ENCODE peak calls at places on chromosomes 1 and 21, in four cellular contexts. U, S, L and W are unnamed samples.

GRCh38 chr1:204733869-204734596 is 48.5 kb upstream of the LRRN2 start:
- ATAC-seq in U (no peak), L (no peak), S (no peak), W (no peak)

GRCh38 chr1:212608956-212609700 is 567 bp downstream of the ATF3 start:
- ATAC-seq in U (peak; percentile 39), S (peak; percentile 24), L (peak; percentile 63), W (peak; percentile 14)

GRCh38 chr1:243315933-243316332 is 60.1 kb downstream of the SDCCAG8 start:
- ATAC-seq in U (no peak), S (no peak), L (no peak), W (no peak)

GRCh38 chr21:45508607-45509565 is 33.4 kb downstream of the SLC19A1 start:
- ATAC-seq in S (no peak), L (peak; percentile 44), U (no peak), W (no peak)

GRCh38 chr21:14878971-14879370 is 185.8 kb downstream of the NRIP1 start:
- ATAC-seq in U (no peak), L (peak; percentile 73), S (no peak), W (no peak)

GRCh38 chr1:236627717-236628116 is 23.4 kb upstream of the HEATR1 start:
- ATAC-seq in S (no peak), U (no peak), L (no peak), W (no peak)

GRCh38 chr21:34992736-34993135 is 56.4 kb downstream of the RUNX1 start:
- ATAC-seq in L (no peak), U (no peak), S (no peak), W (no peak)

GRCh38 chr1:38102576-38102975 is 56.0 kb upstream of the POU3F1 start:
- ATAC-seq in L (no peak), S (no peak), U (no peak), W (no peak)

DNA sequence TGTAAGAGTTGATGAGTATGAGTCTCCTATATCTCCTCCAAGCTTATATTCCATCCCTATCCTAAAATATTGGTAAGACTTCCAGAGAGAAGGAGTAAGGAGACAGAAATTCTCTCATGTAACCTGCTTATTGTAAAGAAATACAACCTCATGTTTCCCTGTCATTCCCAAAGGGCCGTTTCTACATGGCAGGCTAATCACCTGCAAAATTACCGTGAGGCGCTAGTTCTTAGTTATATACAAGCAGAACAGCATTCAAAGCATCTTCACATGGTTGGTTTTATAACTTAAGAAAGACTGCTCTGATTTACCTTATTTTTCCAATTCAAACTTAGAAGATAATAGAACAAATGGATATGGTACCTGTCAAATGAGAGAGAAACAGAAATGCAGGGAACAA is 42.9 kb downstream of the DAB1 start:
- ATAC-seq in L (no peak), U (no peak), S (no peak), W (no peak)
- TF ChIP-seq EP300 in L (no peak), U (no peak), S (no peak), W (no peak)

DNA sequence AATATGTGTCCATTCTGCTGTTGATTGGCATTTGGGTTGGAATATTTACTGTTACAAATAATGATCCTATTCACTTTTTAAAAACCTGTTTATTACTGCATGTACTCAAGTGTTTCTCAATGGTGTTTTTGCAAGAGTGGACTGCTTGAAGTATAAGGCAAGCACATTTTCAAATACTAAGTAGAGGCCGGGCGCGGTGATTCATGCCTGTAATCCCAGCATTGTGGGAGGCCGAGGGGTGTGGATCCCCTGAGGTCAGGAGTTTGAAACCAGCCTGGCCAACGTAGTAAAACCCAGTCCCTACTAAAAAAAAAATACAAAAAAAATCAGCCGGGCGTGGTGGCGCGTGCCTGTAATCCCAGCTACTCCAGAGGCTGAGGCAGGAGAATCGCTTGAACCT is 276.9 kb upstream of the ADGRL4 start:
- ATAC-seq in S (no peak), U (no peak), L (no peak), W (no peak)
- TF ChIP-seq EP300 in S (no peak), U (no peak), L (no peak), W (no peak)

GRCh38 chr21:36427502-36427901 is 42.3 kb downstream of the CHAF1B start:
- ATAC-seq in U (no peak), L (no peak), S (no peak), W (no peak)

GRCh38 chr21:36428789-36429671 is 43.8 kb downstream of the CHAF1B start:
- ATAC-seq in L (no peak), S (no peak), U (peak; percentile 10), W (no peak)

GRCh38 chr21:36430841-36431240 is 45.6 kb downstream of the CHAF1B start:
- ATAC-seq in U (no peak), S (no peak), L (no peak), W (no peak)

GRCh38 chr21:36431252-36431651 is 46.1 kb downstream of the CHAF1B start:
- ATAC-seq in S (no peak), L (no peak), U (no peak), W (no peak)

DNA sequence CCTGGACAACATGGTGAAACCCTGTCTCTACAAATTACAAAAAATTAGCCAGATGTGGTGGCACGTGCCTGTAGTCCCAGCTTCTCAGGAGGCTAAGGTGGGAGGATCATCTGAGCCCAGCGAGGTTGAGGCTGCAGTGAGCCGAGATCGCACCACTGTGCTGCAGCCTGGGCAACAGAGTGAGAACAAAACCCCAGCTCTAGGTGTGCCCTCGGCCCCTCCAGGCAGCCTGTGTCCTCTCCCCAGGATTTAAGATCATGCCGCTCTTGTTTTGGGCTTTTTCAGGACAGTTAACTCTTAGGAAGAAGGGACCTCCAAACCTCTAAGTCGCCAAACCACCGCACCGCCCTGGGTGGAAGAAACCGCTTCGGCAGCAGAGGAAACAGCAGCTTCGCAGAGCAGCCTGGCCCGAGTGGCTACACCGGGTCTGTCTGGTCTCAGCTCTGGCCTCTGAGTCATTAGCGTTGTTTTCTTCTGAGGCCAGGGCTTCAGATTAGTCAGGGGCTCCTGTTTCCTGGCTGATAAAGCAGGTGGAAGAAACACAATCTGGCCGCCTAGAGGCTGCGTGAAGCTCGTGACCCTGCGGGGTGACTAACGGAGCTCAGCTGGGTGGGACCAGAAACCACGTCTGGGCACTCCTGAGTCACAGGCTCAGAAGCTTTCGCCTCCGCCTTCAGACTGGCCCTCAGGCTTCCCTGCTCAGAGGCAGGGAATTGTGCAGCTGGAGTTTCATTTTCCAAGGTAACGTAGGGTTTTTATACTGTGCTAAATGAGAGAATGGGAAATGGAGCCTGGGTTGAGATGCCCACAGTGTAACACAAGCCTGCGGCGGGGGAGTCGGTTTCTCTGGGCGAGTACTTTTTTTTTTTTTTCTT is 44.7 kb downstream of the CHAF1B start:
- ATAC-seq in S (peak; percentile 95), L (peak; percentile 90), U (peak; percentile 93), W (peak; percentile 97)
- TF ChIP-seq EP300 in S (no peak), L (no peak), U (peak; percentile 54), W (no peak)

GRCh38 chr1:6165027-6165426 is 15.1 kb downstream of the CHD5 start:
- ATAC-seq in U (no peak), L (no peak), S (no peak), W (no peak)
- TF ChIP-seq EP300 in U (no peak), L (no peak), S (no peak), W (no peak)

GRCh38 chr1:247103777-247104591 is at the start of gene ZNF669:
- ATAC-seq in S (peak; percentile 99), L (peak; percentile 99), U (peak; percentile 100), W (peak; percentile 100)
- TF ChIP-seq EP300 in S (no peak), L (no peak), U (no peak), W (no peak)

DNA sequence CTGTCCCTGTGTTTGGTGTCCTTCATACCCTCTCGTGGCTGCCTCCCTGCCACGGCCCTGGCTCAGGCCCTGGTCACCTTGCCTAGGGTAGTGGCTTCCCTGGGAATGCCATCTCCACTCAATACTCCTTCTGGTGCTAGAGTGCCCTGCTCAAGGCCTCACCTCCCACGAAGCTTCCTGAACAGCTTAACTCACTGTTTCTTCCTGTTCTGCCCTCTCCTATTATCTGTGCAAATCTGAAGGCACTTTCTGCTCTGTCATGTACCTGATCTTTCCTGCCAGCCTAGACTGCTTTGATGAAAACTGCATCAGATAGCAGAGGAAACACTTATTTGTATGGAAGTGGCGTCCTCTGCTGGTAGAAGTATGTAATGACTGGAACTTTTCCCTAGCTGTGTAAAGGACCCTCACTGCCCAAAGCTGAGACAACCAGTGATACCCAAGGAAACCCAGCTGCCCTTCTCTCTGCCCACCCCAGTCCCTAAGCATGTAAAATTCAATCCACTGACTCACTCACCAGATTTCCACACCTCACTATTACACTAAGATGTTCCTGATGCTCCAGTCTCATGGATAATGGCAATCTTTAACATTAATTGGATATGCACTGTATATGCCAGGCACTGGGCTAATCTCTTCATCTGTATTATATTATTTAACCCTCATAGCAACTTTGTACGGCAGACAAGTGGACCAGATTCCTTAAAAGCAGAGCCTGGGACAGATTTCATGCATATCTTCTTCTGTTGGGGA is 36.2 kb upstream of the BTG2 start:
- ATAC-seq in L (peak; percentile 31), S (peak; percentile 28), U (peak; percentile 68), W (no peak)
- TF ChIP-seq EP300 in L (no peak), S (no peak), U (no peak), W (no peak)

GRCh38 chr1:92834617-92835016 is 2.8 kb downstream of the RPL5 start:
- ATAC-seq in U (no peak), L (no peak), S (peak; percentile 6), W (no peak)

GRCh38 chr1:92833840-92834239 is 2.0 kb downstream of the RPL5 start:
- ATAC-seq in S (peak; percentile 14), L (no peak), U (no peak), W (no peak)

GRCh38 chr1:92832537-92833160 is 809 bp downstream of the RPL5 start:
- ATAC-seq in S (peak; percentile 1), L (no peak), U (peak; percentile 7), W (no peak)

GRCh38 chr1:92831368-92831761 is 475 bp upstream of the RPL5 start:
- ATAC-seq in L (peak; percentile 75), S (peak; percentile 2), U (peak; percentile 26), W (no peak)

GRCh38 chr1:92831762-92832536 is at the start of gene RPL5:
- ATAC-seq in S (peak; percentile 89), U (peak; percentile 97), L (peak; percentile 94), W (peak; percentile 99)
- TF ChIP-seq EP300 in S (peak; percentile 29), U (no peak), L (peak; percentile 32), W (no peak)

DNA sequence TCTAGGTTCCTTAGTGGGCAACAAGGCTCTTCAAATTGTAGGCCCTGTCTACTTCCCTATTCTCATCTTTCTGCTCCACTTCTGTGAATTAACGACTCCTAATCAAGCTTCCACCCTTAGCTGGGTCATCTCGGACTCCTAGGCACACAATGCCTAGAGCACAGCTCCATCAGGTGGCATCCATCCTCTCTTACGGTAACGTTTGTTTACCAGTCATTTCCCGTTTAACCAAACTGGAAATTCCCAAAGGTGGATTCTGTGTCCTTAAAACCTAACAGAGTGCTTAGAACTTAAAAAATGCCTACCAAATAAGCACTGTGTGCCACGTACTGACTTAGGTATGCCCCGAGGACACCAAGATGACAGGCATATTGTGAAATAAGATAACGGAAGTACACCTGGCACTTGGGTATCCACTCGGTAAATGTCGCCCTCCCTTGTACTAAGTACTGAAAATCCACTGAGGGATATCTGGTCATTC is 1.5 kb downstream of the PARP1 start:
- ATAC-seq in S (peak; percentile 19), L (no peak), U (no peak), W (no peak)
- TF ChIP-seq EP300 in S (no peak), L (no peak), U (no peak), W (no peak)